ENCODE peak calls at places on chromosomes 16 and 17, in seven cellular contexts. I is NCI-H524 treated with DMSO at 0.1 percent for 48 hours; U is lung microvascular endothelial cell; R is activated CD4-positive, alpha-beta T cell treated with anti-CD3 and anti-CD28 coated beads for 24 hours; Q is activated T-helper 1 cell treated with anti-CD3 and anti-CD28 coated beads, Interleukin-12 subunit alpha, Interleukin-12 subunit beta, Interleukin-2, Interleukin-4 antibody, amounts not matched to agents 30 ng/mL and 10 ng/mL and 1 ng/mL, durations not matched to agents 14 hours and 24 hours and 36 hours; J is NCI-H1694 treated with DMSO at 0.1 percent for 48 hours; O is left lobe of liver. W is an unnamed sample.

GRCh38 chr16:59058261-59058660 is 324.1 kb upstream of the GOT2 start:
- DNase-seq in I (no peak), U (no peak), R (no peak), Q (no peak), J (no peak), O (no peak), W (no peak)

GRCh38 chr17:45368661-45369060 is 51.8 kb upstream of the MAP3K14 start:
- DNase-seq in I (no peak), U (no peak), R (no peak), Q (no peak), J (no peak), O (no peak), W (peak; percentile 95)

GRCh38 chr16:77063617-77064016 is 127.4 kb upstream of the MON1B start:
- DNase-seq in I (no peak), U (peak; percentile 51), R (no peak), Q (no peak), J (no peak), O (no peak), W (no peak)

GRCh38 chr16:89828199-89828869 is at the start of gene SPIRE2:
- DNase-seq in I (no peak), U (peak; percentile 84), R (peak; percentile 56), Q (peak; percentile 76), J (no peak), O (peak; percentile 76), W (peak; percentile 75)

GRCh38 chr16:85229869-85230416 is 117.7 kb upstream of the CIBAR2 start:
- DNase-seq in I (no peak), U (no peak), R (no peak), Q (no peak), J (peak; percentile 92), O (no peak), W (no peak)

GRCh38 chr17:77189148-77189547 is 48.4 kb downstream of the SEC14L1 start:
- DNase-seq in I (no peak), U (no peak), R (no peak), Q (peak; percentile 46), J (no peak), O (no peak), W (no peak)

GRCh38 chr16:30808163-30808562 is 21.2 kb upstream of the ZNF629 start:
- DNase-seq in I (no peak), U (no peak), R (no peak), Q (no peak), J (no peak), O (no peak), W (no peak)

GRCh38 chr17:38320482-38320881 is 23.3 kb downstream of the GPR179 start:
- DNase-seq in I (no peak), U (no peak), R (no peak), Q (no peak), J (no peak), O (no peak), W (no peak)

GRCh38 chr17:76540381-76541300 is 797 bp downstream of the PRCD start:
- DNase-seq in I (peak; percentile 100), U (peak; percentile 93), R (no peak), Q (peak; percentile 29), J (peak; percentile 86), O (peak; percentile 84), W (peak; percentile 91)

GRCh38 chr16:66250686-66251405 is 115.6 kb upstream of the CDH5 start:
- DNase-seq in I (no peak), U (peak; percentile 29), R (no peak), Q (no peak), J (no peak), O (peak; percentile 55), W (peak; percentile 85)

GRCh38 chr17:6713918-6714271 is 726 bp upstream of the SLC13A5 start:
- DNase-seq in I (no peak), U (no peak), R (no peak), Q (no peak), J (no peak), O (no peak), W (no peak)

GRCh38 chr16:51222016-51222415 is 70.9 kb upstream of the SALL1 start:
- DNase-seq in I (no peak), U (no peak), R (no peak), Q (no peak), J (peak; percentile 6), O (no peak), W (no peak)

GRCh38 chr17:48614904-48615211 is 234 bp downstream of the HOXB8 start:
- DNase-seq in I (no peak), U (no peak), R (no peak), Q (no peak), J (no peak), O (no peak), W (no peak)

GRCh38 chr17:29931253-29931932 is 1.4 kb upstream of the SSH2 start:
- DNase-seq in I (peak; percentile 99), U (peak; percentile 90), R (no peak), Q (peak; percentile 62), J (peak; percentile 97), O (peak; percentile 63), W (peak; percentile 84)

GRCh38 chr16:75265911-75266701 is 14.7 kb upstream of the BCAR1 start:
- DNase-seq in I (no peak), U (peak; percentile 79), R (no peak), Q (no peak), J (no peak), O (peak; percentile 84), W (peak; percentile 79)

GRCh38 chr16:17194190-17194780 is 276.5 kb downstream of the XYLT1 start:
- DNase-seq in I (no peak), U (peak; percentile 10), R (peak; percentile 49), Q (peak; percentile 18), J (peak; percentile 12), O (no peak), W (peak; percentile 30)